ENCODE peak calls at places on chromosomes 3 and 15, in four cellular contexts. L, H, X and A are unnamed samples.

GRCh38 chr3:197519801-197520211 is 36.0 kb downstream of the BDH1 start:
- DNase-seq in L (peak; percentile 27), H (no peak), X (no peak), A (no peak)

GRCh38 chr15:51267714-51268105 is 70.7 kb downstream of the CYP19A1 start:
- DNase-seq in L (peak; percentile 62), H (no peak), X (no peak), A (no peak)

GRCh38 chr3:73094127-73094526 is 32.7 kb downstream of the EBLN2 start:
- DNase-seq in L (peak; percentile 24), H (no peak), X (peak; percentile 34), A (no peak)

GRCh38 chr3:23174426-23175039 is 28.6 kb upstream of the UBE2E2 start:
- DNase-seq in L (no peak), H (no peak), X (no peak), A (peak; percentile 46)

GRCh38 chr3:12629560-12629959 is 34.4 kb downstream of the RAF1 start:
- DNase-seq in L (no peak), H (no peak), X (no peak), A (peak; percentile 79)

GRCh38 chr3:128226794-128227399 is 73.6 kb downstream of the EEFSEC start:
- DNase-seq in L (peak; percentile 51), H (no peak), X (peak; percentile 10), A (no peak)

GRCh38 chr15:29759596-29759995 is 62.7 kb downstream of the TJP1 start:
- DNase-seq in L (no peak), H (no peak), X (no peak), A (no peak)

GRCh38 chr3:188633206-188633605 is 479.2 kb downstream of the LPP start:
- DNase-seq in L (no peak), H (no peak), X (no peak), A (no peak)

GRCh38 chr3:110381992-110382391 is 689.6 kb upstream of the NECTIN3 start:
- DNase-seq in L (no peak), H (no peak), X (no peak), A (no peak)

GRCh38 chr15:49467782-49468181 is 44.7 kb downstream of the FGF7 start:
- DNase-seq in L (no peak), H (no peak), X (no peak), A (no peak)

GRCh38 chr3:13276438-13277129 is 143.5 kb downstream of the NUP210 start:
- DNase-seq in L (no peak), H (no peak), X (no peak), A (no peak)

GRCh38 chr3:132342183-132342582 is 25.0 kb downstream of the ACP3 start:
- DNase-seq in L (no peak), H (no peak), X (no peak), A (no peak)

GRCh38 chr15:70763950-70764730 is 782 bp upstream of the UACA start:
- DNase-seq in L (no peak), H (no peak), X (no peak), A (no peak)

GRCh38 chr15:99443768-99444446 is 121.9 kb upstream of the MEF2A start:
- DNase-seq in L (no peak), H (peak; percentile 11), X (no peak), A (no peak)

GRCh38 chr15:26893351-26894065 is 26.6 kb downstream of the GABRA5 start:
- DNase-seq in L (no peak), H (no peak), X (no peak), A (no peak)

GRCh38 chr3:190747566-190747965 is 114.9 kb downstream of the GMNC start:
- DNase-seq in L (no peak), H (no peak), X (no peak), A (no peak)

GRCh38 chr3:33954956-33955355 is 156.5 kb downstream of the PDCD6IP start:
- DNase-seq in L (no peak), H (no peak), X (no peak), A (no peak)

GRCh38 chr15:59794229-59794886 is 105.2 kb upstream of the BNIP2 start:
- DNase-seq in L (no peak), H (no peak), X (no peak), A (no peak)

GRCh38 chr3:146221276-146221675 is 29.6 kb downstream of the PLSCR4 start:
- DNase-seq in L (no peak), H (no peak), X (no peak), A (no peak)

GRCh38 chr15:57305009-57305408 is 71.3 kb upstream of the CGNL1 start:
- DNase-seq in L (no peak), H (no peak), X (no peak), A (no peak)

GRCh38 chr3:10951295-10951926 is 41.1 kb upstream of the SLC6A1 start:
- DNase-seq in L (no peak), H (no peak), X (no peak), A (no peak)

GRCh38 chr3:195160257-195160898 is 110.6 kb downstream of the XXYLT1 start:
- DNase-seq in L (no peak), H (no peak), X (no peak), A (no peak)

GRCh38 chr15:33735637-33736247 is 232.6 kb upstream of the CHRM5 start:
- DNase-seq in L (peak; percentile 46), H (no peak), X (peak; percentile 26), A (no peak)

GRCh38 chr3:123379041-123379830 is 69.7 kb downstream of the ADCY5 start:
- DNase-seq in L (no peak), H (no peak), X (no peak), A (no peak)

GRCh38 chr3:99659032-99659431 is 20.6 kb downstream of the COL8A1 start:
- DNase-seq in L (no peak), H (peak; percentile 52), X (no peak), A (no peak)

GRCh38 chr15:94324117-94324826 is 92.9 kb downstream of the MCTP2 start:
- DNase-seq in L (peak; percentile 38), H (peak; percentile 50), X (peak; percentile 15), A (no peak)

GRCh38 chr3:117399311-117400068 is 689.9 kb downstream of the TUSC7 start:
- DNase-seq in L (no peak), H (no peak), X (no peak), A (no peak)

GRCh38 chr3:194030372-194030771 is 105.6 kb upstream of the HES1 start:
- DNase-seq in L (no peak), H (no peak), X (no peak), A (no peak)

GRCh38 chr15:82677720-82678323 is 30.7 kb upstream of the CPEB1 start:
- DNase-seq in L (no peak), H (no peak), X (no peak), A (no peak)

GRCh38 chr15:33968224-33968623 is at the start of gene CHRM5:
- DNase-seq in L (no peak), H (no peak), X (no peak), A (no peak)

GRCh38 chr15:37362414-37362813 is 262.1 kb upstream of the MEIS2 start:
- DNase-seq in L (no peak), H (no peak), X (no peak), A (no peak)

GRCh38 chr3:72011495-72011894 is 226.5 kb upstream of the PROK2 start:
- DNase-seq in L (no peak), H (no peak), X (no peak), A (no peak)

DNA sequence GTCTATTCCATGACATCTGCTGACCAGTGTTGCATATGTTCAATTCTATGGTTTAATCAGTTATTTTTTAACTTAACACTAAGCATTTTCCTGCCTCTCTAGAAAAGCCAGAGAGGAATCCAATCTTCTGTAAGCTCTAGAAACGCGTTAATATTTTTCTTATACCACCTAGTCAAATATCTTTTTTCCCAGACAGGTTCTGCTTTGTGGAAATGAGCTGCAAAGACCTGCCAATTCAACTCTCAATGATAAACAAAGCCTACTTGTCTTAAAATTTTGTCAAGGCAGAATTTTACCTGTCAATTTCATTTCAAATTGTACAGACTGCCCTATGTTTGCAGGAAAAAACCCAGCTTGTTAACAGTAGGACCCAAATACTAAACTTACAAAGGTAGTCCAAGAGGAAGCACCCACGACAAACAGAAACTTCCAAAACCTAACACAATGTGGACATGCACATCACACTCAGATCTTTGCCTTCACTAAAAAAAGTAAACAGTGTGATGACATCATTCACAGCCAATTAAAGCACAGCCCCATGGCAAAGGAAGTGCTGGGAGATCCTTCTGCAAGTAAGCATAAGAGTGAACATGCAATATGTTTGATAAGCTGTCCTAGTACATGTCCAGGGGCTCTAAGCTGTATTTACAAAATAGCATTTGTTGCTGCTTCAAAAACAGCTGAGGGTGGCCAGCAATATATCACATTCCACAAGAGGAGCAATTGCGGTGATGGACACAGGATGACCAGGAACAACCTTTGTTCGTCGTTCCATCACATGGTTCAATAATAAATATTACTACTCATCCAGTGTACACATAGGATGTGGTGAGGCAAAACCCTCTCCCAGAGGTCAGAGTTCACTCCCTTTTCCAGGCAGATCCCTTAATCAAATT is 139.4 kb upstream of the TSC22D2 start:
- DNase-seq in L (peak; percentile 8), H (no peak), X (no peak), A (no peak)
- H3K27ac ChIP-seq in L (no peak overlapping the region), H (no peak overlapping the region), X (no peak overlapping the region), A (no peak overlapping the region)

GRCh38 chr3:58800032-58800431 is 133.5 kb upstream of the FAM3D start:
- DNase-seq in L (no peak), H (no peak), X (no peak), A (no peak)

GRCh38 chr3:58801541-58801940 is 135.0 kb upstream of the FAM3D start:
- DNase-seq in L (no peak), H (no peak), X (no peak), A (no peak)

GRCh38 chr3:58799271-58799670 is 132.7 kb upstream of the FAM3D start:
- DNase-seq in L (no peak), H (no peak), X (no peak), A (no peak)

GRCh38 chr3:58800940-58801339 is 134.4 kb upstream of the FAM3D start:
- DNase-seq in L (no peak), H (no peak), X (no peak), A (no peak)

GRCh38 chr3:58798312-58798711 is 131.7 kb upstream of the FAM3D start:
- DNase-seq in L (no peak), H (no peak), X (no peak), A (no peak)
- TF ChIP-seq POLR2A in L (no peak), H (no peak), X (no peak), A (no peak)

DNA sequence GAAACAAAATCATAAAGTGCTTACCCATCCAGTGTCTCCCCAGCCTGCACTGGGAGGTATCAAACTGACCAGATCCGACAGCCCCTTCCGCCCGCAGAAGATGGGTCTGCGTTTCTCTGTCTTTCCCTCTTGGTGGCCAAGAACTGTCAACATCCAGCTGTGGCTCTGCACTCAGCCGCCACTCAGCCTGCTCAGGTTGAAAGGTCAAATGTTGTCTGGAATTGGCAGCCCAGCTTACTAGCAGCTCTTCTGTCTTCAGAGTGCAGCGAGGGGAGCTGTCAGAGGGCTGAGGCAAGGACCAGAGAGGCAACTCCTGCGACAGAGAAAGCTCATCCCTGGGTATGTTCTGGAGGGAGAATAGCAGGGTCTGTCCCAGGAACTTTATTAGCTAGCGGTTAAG is 45.4 kb downstream of the GOLGA6L2 start:
- DNase-seq in L (no peak), H (no peak), X (no peak), A (no peak)
- H3K27ac ChIP-seq in L (no peak overlapping the region), H (no peak overlapping the region), X (no peak overlapping the region), A (peak overlapping the region; percentile 17)

GRCh38 chr15:31216210-31216911 is 110.3 kb upstream of the KLF13 start:
- DNase-seq in L (peak; percentile 86), H (peak; percentile 84), X (no peak), A (peak; percentile 88)
- TF ChIP-seq POLR2A in L (peak; percentile 61), H (no peak), X (peak; percentile 65), A (peak; percentile 45)

DNA sequence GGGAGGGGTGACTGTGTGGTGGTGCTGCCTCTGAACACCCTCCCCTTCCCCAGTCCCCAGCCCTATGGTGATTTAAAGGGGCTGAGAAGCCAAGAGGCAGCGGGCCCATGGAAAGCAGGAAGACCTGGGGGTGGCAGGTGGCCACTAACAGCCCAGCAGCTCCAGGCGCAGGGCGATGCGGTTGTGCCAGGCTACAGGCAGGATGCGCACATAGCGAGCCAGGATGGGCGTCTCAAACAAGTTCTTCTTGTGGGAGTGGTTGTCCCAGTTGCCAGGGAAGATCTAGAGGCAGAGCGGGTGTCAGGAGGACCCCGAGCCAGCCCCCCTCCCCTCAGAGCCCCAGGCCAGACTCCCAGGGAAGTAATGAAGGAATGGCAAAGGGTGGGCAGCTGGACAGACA is 3.9 kb upstream of the HAPLN3 start:
- DNase-seq in L (no peak), H (no peak), X (no peak), A (no peak)
- H3K27ac ChIP-seq in L (peak overlapping the region; percentile 17), H (no peak overlapping the region), X (no peak overlapping the region), A (peak overlapping the region; percentile 25)